ENCODE peak calls at places on chromosomes 1 and 21, in nine cellular contexts. G, A, B, T, H, M, R, Z and D are unnamed samples.
A peak's percentile ranks its signal among the peaks of the same experiment; 100 is the strongest.

GRCh38 chr1:197955486-197956394 is 38.6 kb downstream of the LHX9 start:
- DNase-seq in R (no peak), A (no peak), Z (no peak), H (no peak), B (no peak), M (peak; percentile 65), T (peak; percentile 8), G (no peak), D (no peak)

GRCh38 chr1:115908565-115909334 is 67.6 kb upstream of the SLC22A15 start:
- DNase-seq in T (no peak), G (no peak), H (no peak), M (no peak), Z (no peak), B (no peak), R (no peak), A (no peak), D (no peak)

GRCh38 chr1:206030714-206031113 is 7.0 kb upstream of the CTSE start:
- DNase-seq in A (no peak), T (peak; percentile 58), B (peak; percentile 74), H (peak; percentile 78), G (peak; percentile 75), R (peak; percentile 50), M (peak; percentile 62), Z (peak; percentile 45), D (peak; percentile 71)

GRCh38 chr1:214044438-214045214 is 56.9 kb downstream of the PROX1 start:
- DNase-seq in G (no peak), M (no peak), R (no peak), Z (no peak), H (no peak), A (no peak), B (no peak), T (no peak), D (no peak)

GRCh38 chr1:245334827-245335490 is 180.2 kb downstream of the KIF26B start:
- DNase-seq in G (no peak), R (no peak), T (no peak), A (no peak), B (no peak), H (no peak), Z (no peak), M (no peak), D (no peak)

GRCh38 chr1:119097380-119097779 is 43.1 kb downstream of the WARS2 start:
- DNase-seq in Z (no peak), A (no peak), G (no peak), M (peak; percentile 64), R (no peak), B (no peak), T (peak; percentile 55), H (no peak), D (no peak)

GRCh38 chr1:209454340-209455014 is 129.0 kb upstream of the CAMK1G start:
- DNase-seq in B (no peak), H (no peak), R (no peak), A (no peak), G (no peak), Z (no peak), M (no peak), T (no peak), D (no peak)

GRCh38 chr1:167114725-167115124 is 20.9 kb downstream of the STYXL2 start:
- DNase-seq in R (no peak), H (no peak), Z (no peak), G (no peak), B (no peak), M (no peak), T (no peak), A (no peak), D (no peak)

GRCh38 chr21:37075214-37075770 is 2.2 kb downstream of the TTC3 start:
- DNase-seq in R (no peak), Z (no peak), A (no peak), M (no peak), H (no peak), B (no peak), G (no peak), T (no peak), D (no peak)

GRCh38 chr21:37072988-37073416 is at the start of the genes PIGP and TTC3:
- DNase-seq in B (peak; percentile 95), R (peak; percentile 98), M (peak; percentile 93), A (peak; percentile 75), G (peak; percentile 95), H (peak; percentile 100), Z (peak; percentile 94), T (peak; percentile 95), D (peak; percentile 96)

GRCh38 chr21:37074546-37074945 is 1.5 kb downstream of the TTC3 start:
- DNase-seq in T (no peak), Z (no peak), B (no peak), R (no peak), G (no peak), A (no peak), M (no peak), H (no peak), D (no peak)

GRCh38 chr21:37073417-37074194 is 552 bp downstream of the TTC3 start:
- DNase-seq in A (peak; percentile 29), M (peak; percentile 67), T (peak; percentile 46), R (no peak), Z (peak; percentile 58), B (peak; percentile 67), G (peak; percentile 77), H (peak; percentile 81), D (peak; percentile 79)

DNA sequence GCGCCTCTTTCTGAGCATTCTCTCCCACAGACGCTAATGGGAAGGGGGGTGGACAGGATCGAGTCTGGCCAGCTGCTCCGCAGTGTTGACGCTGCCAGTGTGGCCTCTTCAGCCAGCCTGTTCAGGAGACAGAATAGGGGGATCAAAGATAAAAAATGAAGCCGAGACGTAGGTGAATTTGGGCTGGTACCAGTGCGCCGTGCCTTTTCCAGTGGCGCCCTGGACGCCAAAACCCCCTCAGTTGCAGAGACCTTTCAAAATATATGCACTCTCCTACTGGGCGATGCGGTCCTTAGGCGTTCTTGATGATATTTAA is 1.1 kb downstream of the TTC3 start:
- DNase-seq in A (no peak), T (no peak), R (no peak), G (no peak), Z (no peak), M (no peak), B (peak; percentile 49), H (peak; percentile 74), D (no peak)
- H3K4me1 ChIP-seq in A (peaks cover 12% of the 10 kb centered on the region), T (peaks cover 4% of the 10 kb centered on the region), R (no peaks in the 10 kb centered on the region), G (peaks cover 16% of the 10 kb centered on the region), Z (peaks cover 16% of the 10 kb centered on the region), M (peaks cover 9% of the 10 kb centered on the region), B (no peaks in the 10 kb centered on the region), H (no peaks in the 10 kb centered on the region), D (peaks cover 38% of the 10 kb centered on the region)

DNA sequence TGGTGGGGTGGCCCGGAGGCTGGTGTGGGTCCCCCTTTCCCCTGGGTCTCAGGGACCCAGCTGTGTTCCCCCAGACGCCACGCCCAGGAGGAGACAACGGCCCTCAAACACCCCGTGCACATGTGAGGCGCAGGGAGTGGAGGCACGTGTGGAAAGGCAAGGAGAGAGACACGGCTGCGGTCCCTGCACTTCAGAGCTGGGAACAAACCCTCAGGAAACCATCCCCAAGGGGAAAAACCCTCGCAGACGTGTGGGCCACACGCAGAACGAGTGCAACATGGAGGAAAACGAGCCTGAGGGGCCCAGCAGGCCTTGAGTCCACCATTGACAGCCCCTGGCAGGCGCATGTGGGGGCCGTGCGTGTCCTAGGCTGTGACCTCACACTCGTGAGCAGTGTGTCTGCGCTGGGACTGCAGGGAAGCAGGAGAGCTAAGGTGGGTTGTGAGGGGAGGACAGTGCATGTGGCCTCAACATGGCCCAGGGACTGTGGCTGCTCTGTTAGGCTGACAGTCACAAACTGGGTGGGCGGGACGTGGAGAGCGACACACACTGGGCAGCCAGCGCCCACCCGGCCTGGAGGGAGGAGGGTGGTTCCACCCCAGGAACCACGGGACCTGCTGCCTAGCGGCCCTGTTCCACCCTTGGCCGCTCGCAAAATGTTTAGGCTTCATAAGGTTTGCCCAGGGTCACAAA is 20.0 kb downstream of the ITGB2 start:
- DNase-seq in M (no peak), Z (no peak), R (no peak), T (no peak), A (no peak), G (peak; percentile 43), H (peak; percentile 42), B (no peak), D (no peak)
- H3K27ac ChIP-seq in M (no peak overlapping the region), Z (no peak overlapping the region), R (no peak overlapping the region), T (no peak overlapping the region), A (no peak overlapping the region), G (no peak overlapping the region), H (no peak overlapping the region), B (no peak overlapping the region), D (no peak overlapping the region)

GRCh38 chr1:104463126-104463697 is 713.5 kb downstream of the AMY1C start:
- DNase-seq in R (no peak), M (no peak), A (no peak), H (no peak), G (no peak), B (no peak), T (no peak), Z (no peak), D (no peak)

GRCh38 chr1:104466068-104466467 is 716.4 kb downstream of the AMY1C start:
- DNase-seq in A (no peak), B (no peak), M (no peak), T (no peak), H (no peak), Z (no peak), G (no peak), R (no peak), D (no peak)

GRCh38 chr1:104460880-104461279 is 711.2 kb downstream of the AMY1C start:
- DNase-seq in R (no peak), Z (no peak), G (no peak), B (no peak), M (no peak), H (no peak), A (no peak), T (no peak), D (no peak)
- H3K9me3 ChIP-seq in R (no peaks in the 10 kb centered on the region), Z (no peaks in the 10 kb centered on the region), G (peaks cover 19% of the 10 kb centered on the region), B (no peaks in the 10 kb centered on the region), M (peaks cover 21% of the 10 kb centered on the region), H (no peaks in the 10 kb centered on the region), A (peaks cover 6% of the 10 kb centered on the region), T (no peaks in the 10 kb centered on the region), D (peaks cover 4% of the 10 kb centered on the region)

GRCh38 chr1:40914927-40915569 is 52.9 kb upstream of the CITED4 start:
- DNase-seq in A (no peak), M (no peak), G (no peak), Z (no peak), T (no peak), R (no peak), H (no peak), B (no peak), D (no peak)
- H3K4me1 ChIP-seq in A (no peaks in the 10 kb centered on the region), M (no peaks in the 10 kb centered on the region), G (no peaks in the 10 kb centered on the region), Z (no peaks in the 10 kb centered on the region), T (no peaks in the 10 kb centered on the region), R (no peaks in the 10 kb centered on the region), H (peaks cover 6% of the 10 kb centered on the region), B (no peaks in the 10 kb centered on the region), D (no peaks in the 10 kb centered on the region)

GRCh38 chr1:51218570-51218969 is 17.5 kb upstream of the RNF11 start:
- DNase-seq in G (no peak), Z (no peak), M (no peak), A (no peak), T (no peak), H (no peak), B (no peak), R (no peak), D (no peak)
- H3K27ac ChIP-seq in G (no peak overlapping the region), Z (no peak overlapping the region), M (no peak overlapping the region), A (no peak overlapping the region), T (no peak overlapping the region), H (no peak overlapping the region), B (no peak overlapping the region), R (no peak overlapping the region), D (no peak overlapping the region)